ENCODE peak calls at places on chromosomes 3 and 15, in ten cellular contexts. H is neural progenitor cell, A is hepatocyte, M is IMR-90, C is A549, J is GM23338, W is astrocyte, Z is osteoblast, X is mesenchymal stem cell, P is H9. F is an unnamed sample.

GRCh38 chr3:49165771-49166751 is at the start of gene CCDC71:
- DNase-seq in H (peak; percentile 86), A (peak; percentile 89), M (peak; percentile 51), C (peak; percentile 62), J (peak; percentile 92), W (peak; percentile 16), Z (peak; percentile 98), X (peak; percentile 61), P (peak; percentile 79), F (peak; percentile 20)

GRCh38 chr3:189309400-189309975 is 137.7 kb downstream of the TPRG1 start:
- DNase-seq in H (no peak), A (no peak), M (no peak), C (no peak), J (no peak), W (no peak), Z (no peak), X (no peak), P (no peak), F (no peak)

GRCh38 chr15:25711691-25712090 is 151.4 kb downstream of the ATP10A start:
- DNase-seq in H (no peak), A (no peak), M (no peak), C (no peak), J (no peak), W (no peak), Z (peak; percentile 6), X (no peak), P (no peak), F (no peak)

GRCh38 chr3:193132247-193132646 is 108.8 kb upstream of the PLAAT1 start:
- DNase-seq in H (no peak), A (no peak), M (no peak), C (no peak), J (no peak), W (no peak), Z (no peak), X (no peak), P (no peak), F (no peak)

GRCh38 chr3:84039091-84039490 is 919.7 kb upstream of the CADM2 start:
- DNase-seq in H (no peak), A (no peak), M (no peak), C (no peak), J (no peak), W (no peak), Z (no peak), X (no peak), P (no peak), F (no peak)

GRCh38 chr15:55741592-55742497 is 1.1 kb downstream of the PRTG start:
- DNase-seq in H (peak; percentile 70), A (peak; percentile 64), M (no peak), C (peak; percentile 48), J (peak; percentile 72), W (no peak), Z (peak; percentile 87), X (peak; percentile 42), P (peak; percentile 60), F (no peak)

GRCh38 chr3:182412066-182412465 is 381.2 kb upstream of the ATP11B start:
- DNase-seq in H (no peak), A (no peak), M (no peak), C (no peak), J (no peak), W (no peak), Z (no peak), X (no peak), P (no peak), F (no peak)

GRCh38 chr3:52091566-52092290 is 35.4 kb upstream of the DUSP7 start:
- DNase-seq in H (no peak), A (no peak), M (peak; percentile 49), C (no peak), J (no peak), W (no peak), Z (peak; percentile 86), X (peak; percentile 76), P (no peak), F (no peak)

GRCh38 chr15:63146684-63147083 is 10.6 kb downstream of the RPS27L start:
- DNase-seq in H (no peak), A (no peak), M (peak; percentile 27), C (no peak), J (no peak), W (no peak), Z (no peak), X (peak; percentile 22), P (no peak), F (no peak)

GRCh38 chr15:39786444-39787056 is 3.9 kb upstream of the FSIP1 start:
- DNase-seq in H (peak; percentile 80), A (peak; percentile 62), M (peak; percentile 75), C (peak; percentile 21), J (peak; percentile 93), W (peak; percentile 38), Z (peak; percentile 71), X (peak; percentile 73), P (no peak), F (no peak)

GRCh38 chr15:67183443-67184169 is 70.9 kb downstream of the AAGAB start:
- DNase-seq in H (no peak), A (no peak), M (peak; percentile 78), C (no peak), J (no peak), W (peak; percentile 55), Z (no peak), X (no peak), P (peak; percentile 9), F (no peak)

DNA sequence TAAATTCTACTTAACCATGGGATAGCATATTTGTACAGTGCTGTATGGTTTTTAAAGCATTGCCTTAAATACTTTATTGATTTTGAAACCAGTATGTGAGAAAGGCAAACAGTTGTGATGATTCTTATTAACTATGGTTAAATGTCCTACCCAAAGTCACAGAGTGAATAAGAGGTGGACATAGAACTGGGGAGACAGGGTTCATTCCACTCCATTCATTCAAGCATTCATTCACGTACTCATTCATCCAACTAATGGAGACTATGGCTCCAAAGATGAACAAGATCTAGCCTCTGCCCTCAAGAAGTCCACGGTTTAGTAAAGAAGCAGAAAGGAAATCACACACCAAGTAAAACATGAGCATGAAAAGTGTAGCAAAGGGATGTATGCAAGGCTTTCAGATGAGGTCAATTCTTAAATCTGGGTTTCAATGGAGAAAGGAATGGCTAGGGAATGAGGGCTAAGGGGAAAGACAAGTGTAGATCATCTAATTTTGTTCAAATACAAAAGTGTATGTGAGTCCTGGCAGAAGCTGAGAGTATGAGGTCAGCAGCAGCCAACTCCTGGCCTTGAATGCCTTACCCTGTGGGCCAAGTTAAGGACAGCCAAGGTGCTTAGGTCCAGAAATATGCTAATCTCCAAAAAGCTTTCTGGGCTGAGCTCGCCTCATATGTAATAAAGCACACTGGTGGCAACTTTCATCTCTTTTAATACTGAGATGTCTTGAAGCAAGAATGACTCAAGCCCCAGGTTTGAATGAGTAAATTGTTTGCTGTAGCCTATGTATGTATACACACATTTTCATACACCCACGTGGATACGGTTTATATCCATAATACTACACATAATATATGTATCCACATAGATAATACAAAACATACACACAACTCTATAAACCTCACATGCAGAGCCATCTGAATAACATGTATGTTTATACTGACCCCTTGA is 4.3 kb downstream of the TNIK start:
- DNase-seq in H (no peak), A (no peak), M (no peak), C (no peak), J (no peak), W (no peak), Z (no peak), X (no peak), P (no peak), F (no peak)
- H3K4me2 ChIP-seq in H (no peak overlapping the region), A (no peak overlapping the region), M (no peak overlapping the region), C (no peak overlapping the region), J (peak overlapping the region; percentile 98), W (no peak overlapping the region), Z (no peak overlapping the region), X (no peak overlapping the region), P (no peak overlapping the region), F (peak overlapping the region; percentile 80)

GRCh38 chr3:123113889-123114450 is 47.1 kb downstream of the PDIA5 start:
- DNase-seq in H (no peak), A (no peak), M (no peak), C (no peak), J (no peak), W (no peak), Z (no peak), X (peak; percentile 15), P (no peak), F (no peak)

GRCh38 chr3:123110238-123110952 is 43.6 kb downstream of the PDIA5 start:
- DNase-seq in H (peak; percentile 81), A (no peak), M (no peak), C (no peak), J (no peak), W (no peak), Z (no peak), X (no peak), P (no peak), F (no peak)

GRCh38 chr3:123112232-123112631 is 45.4 kb downstream of the PDIA5 start:
- DNase-seq in H (no peak), A (no peak), M (no peak), C (no peak), J (no peak), W (no peak), Z (no peak), X (no peak), P (no peak), F (no peak)

GRCh38 chr3:123111640-123112039 is 44.8 kb downstream of the PDIA5 start:
- DNase-seq in H (no peak), A (no peak), M (no peak), C (no peak), J (no peak), W (no peak), Z (peak; percentile 63), X (no peak), P (no peak), F (no peak)

GRCh38 chr3:123110953-123111615 is 44.3 kb downstream of the PDIA5 start:
- DNase-seq in H (no peak), A (no peak), M (no peak), C (no peak), J (no peak), W (no peak), Z (no peak), X (no peak), P (no peak), F (no peak)
- H3K4me2 ChIP-seq in H (peak overlapping the region; percentile 71), A (no peak overlapping the region), M (no peak overlapping the region), C (no peak overlapping the region), J (no peak overlapping the region), W (no peak overlapping the region), Z (no peak overlapping the region), X (no peak overlapping the region), P (no peak overlapping the region), F (no peak overlapping the region)

GRCh38 chr15:41777421-41777973 is 3.2 kb downstream of the MAPKBP1 start:
- DNase-seq in H (no peak), A (no peak), M (peak; percentile 65), C (no peak), J (no peak), W (peak; percentile 39), Z (peak; percentile 71), X (no peak), P (no peak), F (no peak)
- H3K4me2 ChIP-seq in H (no peak overlapping the region), A (peak overlapping the region; percentile 77), M (peak overlapping the region; percentile 37), C (no peak overlapping the region), J (no peak overlapping the region), W (peak overlapping the region; percentile 87), Z (peak overlapping the region; percentile 96), X (no peak overlapping the region), P (no peak overlapping the region), F (peak overlapping the region; percentile 92)

DNA sequence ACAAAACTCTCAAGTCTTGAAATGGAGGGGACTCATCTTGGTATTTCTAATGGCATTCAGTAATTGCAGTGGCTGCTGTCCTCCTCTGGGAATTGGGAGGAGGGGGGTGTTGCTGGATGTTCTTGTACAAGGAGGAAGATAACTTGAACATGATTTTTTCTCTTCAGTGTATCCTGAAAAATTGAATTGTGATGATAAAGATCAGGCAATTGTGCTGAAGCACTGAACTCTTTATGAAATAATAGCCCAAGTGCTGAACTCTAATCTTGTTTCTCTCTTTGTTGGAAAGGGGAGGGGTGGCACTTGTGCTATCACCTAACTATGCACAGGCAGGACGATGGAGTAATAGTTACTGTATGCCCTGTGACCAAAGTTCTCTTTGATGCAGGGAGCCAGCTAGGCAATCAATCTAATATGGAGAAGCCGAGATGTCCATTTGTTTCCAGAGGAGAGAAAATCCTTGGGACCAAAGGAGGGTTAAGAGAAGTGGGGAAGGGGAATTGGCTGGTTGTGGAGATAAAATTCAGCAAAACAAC is 68.1 kb upstream of the ATP2C1 start:
- DNase-seq in H (no peak), A (peak; percentile 39), M (no peak), C (no peak), J (no peak), W (no peak), Z (no peak), X (no peak), P (no peak), F (no peak)
- H3K4me2 ChIP-seq in H (no peak overlapping the region), A (peak overlapping the region; percentile 38), M (no peak overlapping the region), C (no peak overlapping the region), J (no peak overlapping the region), W (no peak overlapping the region), Z (no peak overlapping the region), X (no peak overlapping the region), P (no peak overlapping the region), F (no peak overlapping the region)